ENCODE peak calls at places on chromosomes 12 and 14, in seven cellular contexts. J, I, Q, X, P, N and T are unnamed samples.

GRCh38 chr12:105245291-105245690 is 9.3 kb upstream of the APPL2 start:
- DNase-seq in J (no peak), I (no peak), Q (no peak), X (no peak), P (no peak), N (no peak), T (no peak)

GRCh38 chr12:62934799-62935674 is at the start of gene PPM1H:
- DNase-seq in J (peak), I (peak), Q (peak), X (peak), P (no peak), N (peak), T (peak)

GRCh38 chr12:19390208-19390607 is 49.1 kb upstream of the AEBP2 start:
- DNase-seq in J (no peak), I (no peak), Q (no peak), X (no peak), P (no peak), N (peak), T (no peak)

GRCh38 chr12:12724421-12725085 is 7.4 kb downstream of the CDKN1B start:
- DNase-seq in J (no peak), I (peak), Q (no peak), X (no peak), P (peak), N (no peak), T (no peak)

GRCh38 chr12:90896164-90896563 is 58.8 kb downstream of the CCER1 start:
- DNase-seq in J (no peak), I (no peak), Q (no peak), X (no peak), P (no peak), N (peak), T (no peak)

GRCh38 chr12:127306604-127307215 is 960.3 kb upstream of the TMEM132C start:
- DNase-seq in J (no peak), I (no peak), Q (no peak), X (no peak), P (no peak), N (peak), T (no peak)

GRCh38 chr12:52415870-52416750 is 10.0 kb upstream of the KRT82 start:
- DNase-seq in J (no peak), I (no peak), Q (no peak), X (no peak), P (no peak), N (peak), T (no peak)

GRCh38 chr12:6769003-6769389 is 2.8 kb downstream of the PTMS start:
- DNase-seq in J (peak), I (peak), Q (no peak), X (no peak), P (no peak), N (no peak), T (no peak)

GRCh38 chr14:68576496-68577244 is 216.2 kb downstream of the ZFP36L1 start:
- DNase-seq in J (no peak), I (no peak), Q (no peak), X (no peak), P (no peak), N (peak), T (no peak)

GRCh38 chr12:48938805-48939204 is 13.5 kb upstream of the FKBP11 start:
- DNase-seq in J (no peak), I (no peak), Q (no peak), X (no peak), P (no peak), N (no peak), T (no peak)

GRCh38 chr14:57389646-57390036 is 745 bp upstream of the NAA30 start:
- DNase-seq in J (peak), I (no peak), Q (peak), X (peak), P (no peak), N (no peak), T (no peak)

DNA sequence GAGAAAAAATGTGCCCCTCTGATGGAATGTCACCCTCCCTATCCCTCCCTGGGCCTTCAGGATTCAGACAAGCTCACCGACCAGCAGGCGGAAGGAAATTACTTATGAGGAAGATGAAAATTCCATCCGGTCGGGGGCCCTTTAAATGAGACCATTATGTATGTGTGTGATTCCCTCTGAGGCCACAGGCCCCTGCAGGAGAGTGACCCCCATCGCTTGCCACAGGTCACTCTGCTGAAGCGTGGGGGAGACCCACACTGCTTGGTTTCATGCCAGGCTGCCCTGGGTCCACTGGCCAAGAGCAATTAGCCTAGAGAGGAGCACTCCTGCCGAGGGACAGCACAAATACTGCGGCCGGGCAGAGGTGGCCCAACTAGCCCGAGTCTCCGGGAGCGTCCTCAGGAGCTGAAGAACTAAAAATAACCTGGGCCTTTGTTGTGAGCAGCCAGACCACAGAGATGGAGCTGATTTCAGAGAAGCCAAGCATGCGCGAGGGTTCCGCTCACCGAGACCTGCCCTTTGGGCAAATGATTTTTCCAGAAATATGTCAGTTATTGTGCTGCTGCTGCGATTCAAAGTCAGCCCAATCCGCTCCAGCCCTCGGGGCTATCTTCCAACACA is 276.4 kb downstream of the DPF3 start:
- DNase-seq in J (no peak), I (peak), Q (no peak), X (no peak), P (peak), N (no peak), T (peak)
- TF ChIP-seq CTCF in J (no peak), I (no peak), Q (no peak), X (no peak), P (no peak), N (no peak), T (peak)

DNA sequence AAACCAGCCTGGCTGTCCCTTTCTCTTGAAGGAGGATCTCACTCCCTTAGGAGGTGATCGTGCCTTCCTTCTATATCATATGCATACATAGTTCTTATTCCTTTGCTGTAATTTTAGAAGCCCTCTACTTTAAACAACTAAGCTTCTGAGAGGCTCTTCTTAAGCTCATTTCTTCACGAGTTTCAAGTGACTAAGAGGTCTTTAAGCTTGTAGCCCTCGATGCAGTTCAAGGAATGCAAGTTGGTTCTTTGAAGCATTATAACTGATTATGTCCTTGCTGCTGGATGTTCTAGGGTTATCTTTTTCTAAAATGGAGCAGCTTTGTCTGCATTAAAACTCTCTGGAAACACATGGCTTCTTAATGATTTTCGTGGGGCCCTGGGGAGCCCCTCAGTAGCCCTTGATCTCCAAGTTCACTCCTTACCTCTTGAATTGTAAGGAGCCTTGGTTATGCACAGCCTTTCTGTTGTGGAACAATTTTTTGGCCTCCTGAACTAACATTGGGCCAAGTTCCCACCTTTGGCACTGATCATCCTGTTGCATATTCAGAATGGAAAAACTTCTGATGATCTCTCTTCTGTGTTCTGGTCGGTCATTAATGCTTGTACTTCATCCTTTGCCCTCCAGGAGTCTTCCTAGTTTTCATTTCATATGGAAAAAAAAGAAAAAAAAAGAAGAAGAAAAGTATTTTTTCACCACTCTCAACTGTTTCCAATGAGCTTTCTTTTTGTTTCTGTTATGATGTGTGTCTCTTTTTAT is 12.6 kb downstream of the RASSF8 start:
- DNase-seq in J (no peak), I (no peak), Q (no peak), X (no peak), P (no peak), N (peak), T (no peak)
- TF ChIP-seq CTCF in J (peak), I (peak), Q (no peak), X (no peak), P (peak), N (peak), T (peak)

GRCh38 chr12:16345105-16345504 is 2.3 kb upstream of the MGST1 start:
- DNase-seq in J (no peak), I (no peak), Q (no peak), X (no peak), P (no peak), N (no peak), T (no peak)
- TF ChIP-seq CTCF in J (no peak), I (no peak), Q (no peak), X (no peak), P (no peak), N (no peak), T (no peak)

GRCh38 chr14:62983821-62984220 is 61.4 kb downstream of the KCNH5 start:
- DNase-seq in J (no peak), I (no peak), Q (no peak), X (no peak), P (no peak), N (no peak), T (no peak)

GRCh38 chr14:62980693-62981092 is 64.6 kb downstream of the KCNH5 start:
- DNase-seq in J (no peak), I (no peak), Q (no peak), X (no peak), P (no peak), N (no peak), T (no peak)
- TF ChIP-seq CTCF in J (no peak), I (no peak), Q (no peak), X (no peak), P (no peak), N (no peak), T (no peak)

DNA sequence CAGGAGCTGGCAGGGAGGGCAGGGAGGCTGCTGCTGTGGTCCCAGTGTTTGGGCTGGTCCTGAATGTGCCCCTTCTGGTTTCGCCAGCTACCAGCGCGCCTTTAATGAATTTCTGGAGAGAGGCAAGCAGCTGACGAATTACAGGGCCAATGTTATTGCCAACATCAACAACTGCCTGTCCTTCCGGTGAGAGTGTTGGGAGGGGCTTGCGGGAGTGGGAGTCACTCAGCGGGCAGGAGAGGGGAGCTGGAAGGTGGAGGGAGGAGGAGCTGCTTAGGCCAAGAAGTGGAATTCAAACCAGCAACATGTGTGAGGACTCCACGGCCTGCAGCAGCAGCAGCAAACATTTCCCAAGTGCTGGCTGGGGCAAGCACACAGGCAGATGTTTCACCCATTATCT is 7.7 kb downstream of the TNFAIP2 start:
- DNase-seq in J (no peak), I (no peak), Q (no peak), X (no peak), P (no peak), N (peak), T (no peak)
- TF ChIP-seq CTCF in J (no peak), I (no peak), Q (no peak), X (no peak), P (no peak), N (no peak), T (no peak)

GRCh38 chr14:105458571-105458970 is 16.1 kb upstream of the CRIP2 start:
- DNase-seq in J (no peak), I (no peak), Q (no peak), X (no peak), P (no peak), N (no peak), T (no peak)

GRCh38 chr14:105455766-105456660 is 18.6 kb upstream of the CRIP2 start:
- DNase-seq in J (no peak), I (no peak), Q (no peak), X (no peak), P (no peak), N (no peak), T (no peak)

GRCh38 chr14:105455086-105455640 is 19.5 kb upstream of the CRIP2 start:
- DNase-seq in J (no peak), I (no peak), Q (no peak), X (no peak), P (no peak), N (no peak), T (no peak)

GRCh38 chr14:105458010-105458409 is 16.6 kb upstream of the CRIP2 start:
- DNase-seq in J (no peak), I (no peak), Q (no peak), X (no peak), P (no peak), N (no peak), T (no peak)

DNA sequence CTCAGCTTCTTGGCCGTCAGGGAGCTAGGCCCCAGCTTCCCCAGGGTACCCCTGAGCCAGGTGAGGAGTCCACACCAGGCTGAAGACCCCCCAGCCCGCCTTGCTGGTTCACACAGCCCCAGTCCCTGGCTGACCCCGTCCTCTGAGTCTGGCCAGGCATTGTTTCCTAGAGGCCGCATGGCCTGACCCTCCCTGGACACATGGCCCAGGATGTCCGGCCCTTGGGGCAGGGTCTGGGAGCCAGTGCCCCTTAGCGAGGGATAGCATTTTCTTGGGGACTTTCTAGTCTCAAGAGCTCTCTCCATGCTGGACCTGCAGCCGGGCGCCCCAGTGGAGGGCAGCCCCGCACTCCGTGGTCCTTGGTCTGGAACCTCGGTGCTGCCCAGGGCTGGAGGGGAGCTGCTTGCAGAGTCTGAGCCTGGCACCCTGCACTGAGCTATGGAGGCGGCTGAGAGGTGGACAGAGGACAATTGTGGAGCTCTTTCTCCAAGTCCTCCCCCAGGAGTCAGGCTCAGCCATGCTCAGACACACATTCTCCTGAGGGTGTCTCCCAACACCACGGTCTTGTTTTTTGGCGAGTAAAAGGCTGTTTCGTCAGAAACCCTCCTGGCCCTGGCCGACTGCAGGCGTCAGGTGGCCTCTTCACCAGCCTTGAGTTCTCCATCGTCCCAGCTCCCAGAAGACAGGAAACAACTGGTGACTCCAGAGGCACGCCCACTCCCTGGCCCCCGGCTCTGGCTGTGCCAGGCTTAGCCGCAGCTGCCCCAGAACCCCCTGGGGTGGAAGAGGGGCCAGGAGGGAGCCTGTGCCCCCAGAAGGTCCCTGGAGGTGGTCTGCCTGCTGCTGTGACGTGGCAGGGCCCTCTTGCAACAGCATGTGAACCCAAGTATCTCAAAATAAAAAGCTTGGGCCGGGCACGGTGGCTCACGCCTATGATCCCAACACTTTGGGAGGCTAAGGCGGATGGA is 17.6 kb upstream of the CRIP2 start:
- DNase-seq in J (no peak), I (no peak), Q (no peak), X (no peak), P (no peak), N (no peak), T (no peak)
- TF ChIP-seq CTCF in J (no peak), I (no peak), Q (no peak), X (no peak), P (no peak), N (no peak), T (no peak)

DNA sequence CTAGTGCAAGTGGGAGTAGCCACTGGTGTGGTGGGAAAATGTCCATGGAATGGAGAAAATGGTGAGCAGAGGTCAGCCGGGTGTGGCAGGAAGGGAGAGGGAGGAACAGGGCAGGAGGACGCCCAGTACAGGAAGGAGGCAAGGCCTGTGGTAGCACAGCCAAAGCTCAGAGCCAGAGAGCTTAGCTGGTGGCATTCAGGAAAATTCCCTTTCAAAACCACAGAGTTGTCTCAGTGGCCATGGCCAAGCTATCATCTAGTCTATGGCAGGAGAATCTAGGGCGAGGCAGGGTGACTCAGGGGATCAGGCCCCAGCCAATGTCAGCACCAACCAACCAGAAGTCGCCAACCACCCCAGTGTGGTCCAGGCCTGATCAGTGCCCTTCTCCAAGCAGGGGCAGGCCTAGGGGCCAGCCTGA is 67.7 kb upstream of the DDX11 start:
- DNase-seq in J (no peak), I (no peak), Q (no peak), X (no peak), P (peak), N (peak), T (no peak)
- TF ChIP-seq CTCF in J (no peak), I (no peak), Q (no peak), X (no peak), P (no peak), N (no peak), T (no peak)

GRCh38 chr14:77026930-77027537 is 1.5 kb downstream of the IRF2BPL start:
- DNase-seq in J (no peak), I (peak), Q (peak), X (peak), P (peak), N (peak), T (no peak)
- TF ChIP-seq CTCF in J (peak), I (no peak), Q (peak), X (no peak), P (peak), N (no peak), T (no peak)

GRCh38 chr12:85834378-85834777 is 1.8 kb downstream of the RASSF9 start:
- DNase-seq in J (no peak), I (no peak), Q (no peak), X (no peak), P (no peak), N (no peak), T (no peak)
- TF ChIP-seq CTCF in J (no peak), I (no peak), Q (no peak), X (no peak), P (no peak), N (no peak), T (no peak)